ENCODE peak calls at places on chromosomes 13 and 19, in seven cellular contexts. One of them, this sample, is unnamed.

GRCh38 chr19:1943661-1944087 is 2.7 kb downstream of the CSNK1G2 start:
- DNase-seq in GM19239: no peak
- DNase-seq in progenitor cell of endocrine pancreas: no peak
- DNase-seq in Calu3: no peak
- DNase-seq in iris pigment epithelial cell: no peak
- DNase-seq in fibroblast of mammary gland: no peak
- DNase-seq in activated CD4-positive, alpha-beta memory T cell treated with anti-CD3 and anti-CD28 coated beads, Interleukin-2, amount 10 ng/mL, durations not matched to agents 7 days and 5 days: no peak
- DNase-seq in this sample: no peak

GRCh38 chr13:43522788-43523187 is 264.0 kb downstream of the ENOX1 start:
- DNase-seq in GM19239: no peak
- DNase-seq in progenitor cell of endocrine pancreas: no peak
- DNase-seq in Calu3: no peak
- DNase-seq in iris pigment epithelial cell: peak
- DNase-seq in fibroblast of mammary gland: peak
- DNase-seq in activated CD4-positive, alpha-beta memory T cell treated with anti-CD3 and anti-CD28 coated beads, Interleukin-2, amount 10 ng/mL, durations not matched to agents 7 days and 5 days: no peak
- DNase-seq in this sample: no peak

GRCh38 chr13:23254506-23254905 is 73.7 kb downstream of the SGCG start:
- DNase-seq in GM19239: no peak
- DNase-seq in progenitor cell of endocrine pancreas: no peak
- DNase-seq in Calu3: no peak
- DNase-seq in iris pigment epithelial cell: no peak
- DNase-seq in fibroblast of mammary gland: no peak
- DNase-seq in activated CD4-positive, alpha-beta memory T cell treated with anti-CD3 and anti-CD28 coated beads, Interleukin-2, amount 10 ng/mL, durations not matched to agents 7 days and 5 days: no peak
- DNase-seq in this sample: no peak

GRCh38 chr13:36244990-36245389 is 30.6 kb upstream of the SOHLH2 start:
- DNase-seq in GM19239: no peak
- DNase-seq in progenitor cell of endocrine pancreas: no peak
- DNase-seq in Calu3: no peak
- DNase-seq in iris pigment epithelial cell: no peak
- DNase-seq in fibroblast of mammary gland: no peak
- DNase-seq in activated CD4-positive, alpha-beta memory T cell treated with anti-CD3 and anti-CD28 coated beads, Interleukin-2, amount 10 ng/mL, durations not matched to agents 7 days and 5 days: no peak
- DNase-seq in this sample: no peak

GRCh38 chr19:6737873-6738725 is 719 bp upstream of the GPR108 start:
- DNase-seq in GM19239: peak
- DNase-seq in progenitor cell of endocrine pancreas: peak
- DNase-seq in Calu3: peak
- DNase-seq in iris pigment epithelial cell: peak
- DNase-seq in fibroblast of mammary gland: peak
- DNase-seq in activated CD4-positive, alpha-beta memory T cell treated with anti-CD3 and anti-CD28 coated beads, Interleukin-2, amount 10 ng/mL, durations not matched to agents 7 days and 5 days: peak
- DNase-seq in this sample: peak

GRCh38 chr13:37505531-37505930 is 93.0 kb downstream of the POSTN start:
- DNase-seq in GM19239: no peak
- DNase-seq in progenitor cell of endocrine pancreas: no peak
- DNase-seq in Calu3: no peak
- DNase-seq in iris pigment epithelial cell: no peak
- DNase-seq in fibroblast of mammary gland: no peak
- DNase-seq in activated CD4-positive, alpha-beta memory T cell treated with anti-CD3 and anti-CD28 coated beads, Interleukin-2, amount 10 ng/mL, durations not matched to agents 7 days and 5 days: no peak
- DNase-seq in this sample: no peak

GRCh38 chr13:59493436-59493965 is 670.2 kb downstream of the DIAPH3 start:
- DNase-seq in GM19239: no peak
- DNase-seq in progenitor cell of endocrine pancreas: no peak
- DNase-seq in Calu3: no peak
- DNase-seq in iris pigment epithelial cell: peak
- DNase-seq in fibroblast of mammary gland: no peak
- DNase-seq in activated CD4-positive, alpha-beta memory T cell treated with anti-CD3 and anti-CD28 coated beads, Interleukin-2, amount 10 ng/mL, durations not matched to agents 7 days and 5 days: no peak
- DNase-seq in this sample: no peak

GRCh38 chr19:53549354-53549753 is 11.4 kb downstream of the ZNF331 start:
- DNase-seq in GM19239: no peak
- DNase-seq in progenitor cell of endocrine pancreas: no peak
- DNase-seq in Calu3: no peak
- DNase-seq in iris pigment epithelial cell: peak
- DNase-seq in fibroblast of mammary gland: peak
- DNase-seq in activated CD4-positive, alpha-beta memory T cell treated with anti-CD3 and anti-CD28 coated beads, Interleukin-2, amount 10 ng/mL, durations not matched to agents 7 days and 5 days: no peak
- DNase-seq in this sample: no peak

GRCh38 chr13:45142440-45143345 is 22.4 kb downstream of the GTF2F2 start:
- DNase-seq in GM19239: no peak
- DNase-seq in progenitor cell of endocrine pancreas: no peak
- DNase-seq in Calu3: no peak
- DNase-seq in iris pigment epithelial cell: peak
- DNase-seq in fibroblast of mammary gland: peak
- DNase-seq in activated CD4-positive, alpha-beta memory T cell treated with anti-CD3 and anti-CD28 coated beads, Interleukin-2, amount 10 ng/mL, durations not matched to agents 7 days and 5 days: no peak
- DNase-seq in this sample: no peak

GRCh38 chr19:54209058-54209747 is 8.5 kb downstream of the RPS9 start:
- DNase-seq in GM19239: no peak
- DNase-seq in progenitor cell of endocrine pancreas: no peak
- DNase-seq in Calu3: no peak
- DNase-seq in iris pigment epithelial cell: peak
- DNase-seq in fibroblast of mammary gland: no peak
- DNase-seq in activated CD4-positive, alpha-beta memory T cell treated with anti-CD3 and anti-CD28 coated beads, Interleukin-2, amount 10 ng/mL, durations not matched to agents 7 days and 5 days: no peak
- DNase-seq in this sample: no peak

GRCh38 chr19:50415661-50416033 is 3.1 kb upstream of the SPIB start:
- DNase-seq in GM19239: peak
- DNase-seq in progenitor cell of endocrine pancreas: no peak
- DNase-seq in Calu3: no peak
- DNase-seq in iris pigment epithelial cell: no peak
- DNase-seq in fibroblast of mammary gland: no peak
- DNase-seq in activated CD4-positive, alpha-beta memory T cell treated with anti-CD3 and anti-CD28 coated beads, Interleukin-2, amount 10 ng/mL, durations not matched to agents 7 days and 5 days: no peak
- DNase-seq in this sample: peak

GRCh38 chr19:1786668-1787067 is 25.4 kb downstream of the ATP8B3 start:
- DNase-seq in GM19239: no peak
- DNase-seq in progenitor cell of endocrine pancreas: no peak
- DNase-seq in Calu3: no peak
- DNase-seq in iris pigment epithelial cell: no peak
- DNase-seq in fibroblast of mammary gland: no peak
- DNase-seq in activated CD4-positive, alpha-beta memory T cell treated with anti-CD3 and anti-CD28 coated beads, Interleukin-2, amount 10 ng/mL, durations not matched to agents 7 days and 5 days: no peak
- DNase-seq in this sample: no peak

This sample was measured in GDM1.